ENCODE peak calls at places on chromosomes 16 and 17, in seven cellular contexts. F is T47D; Q is Caco-2; W is stimulated activated naive B cell treated with anti-CD40 and anti-IgM and Interleukin-4, amounts not matched to agents 10 μg/mL and 1 μg/mL and 100 μg/mL, for 72 hours; Y is GDM1; E is adrenal gland; G is iPS DF 19.7. X is an unnamed sample.

GRCh38 chr16:86477642-86478041 is 32.7 kb upstream of the FOXF1 start:
- DNase-seq in W (no peak), G (no peak), Q (no peak), Y (no peak), F (peak), E (no peak), X (no peak)

GRCh38 chr16:31093132-31093703 is 1.4 kb downstream of the VKORC1 start:
- DNase-seq in Q (peak), Y (no peak), W (no peak), F (peak), G (no peak), E (peak), X (peak)

GRCh38 chr17:60577147-60577925 is 22.7 kb upstream of the PPM1D start:
- DNase-seq in Q (no peak), Y (peak), W (no peak), E (peak), G (no peak), F (peak), X (peak)

GRCh38 chr17:69060835-69061234 is at the start of gene ABCA9:
- DNase-seq in F (no peak), Y (no peak), G (no peak), W (no peak), E (no peak), Q (no peak), X (no peak)

GRCh38 chr17:31736855-31737625 is 122.0 kb downstream of the COPRS start:
- DNase-seq in W (no peak), E (no peak), Y (no peak), G (no peak), F (no peak), Q (no peak), X (no peak)

GRCh38 chr17:49252148-49252682 is 21.6 kb upstream of the PHOSPHO1 start:
- DNase-seq in E (peak), Y (no peak), F (no peak), W (no peak), G (no peak), Q (peak), X (peak)

GRCh38 chr16:72948238-72948559 is 99.7 kb downstream of the ZFHX3 start:
- DNase-seq in G (no peak), F (no peak), E (no peak), Y (no peak), W (no peak), Q (no peak), X (no peak)

GRCh38 chr16:30552956-30553355 is 5.2 kb downstream of the ZNF764 start:
- DNase-seq in E (no peak), Q (no peak), Y (no peak), G (no peak), W (no peak), F (no peak), X (no peak)

GRCh38 chr17:60392845-60393702 is 1.1 kb upstream of the USP32 start:
- DNase-seq in Y (peak), G (no peak), E (peak), W (peak), Q (no peak), F (peak), X (peak)

GRCh38 chr16:79599256-79599836 is 1.2 kb downstream of the MAF start:
- DNase-seq in F (no peak), Y (no peak), Q (no peak), G (no peak), E (peak), W (no peak), X (no peak)

GRCh38 chr17:33968350-33969044 is 286.6 kb upstream of the CCL2 start:
- DNase-seq in G (no peak), Q (no peak), Y (peak), W (peak), E (no peak), F (peak), X (no peak)

GRCh38 chr17:2068101-2068518 is 13.2 kb downstream of the HIC1 start:
- DNase-seq in E (no peak), Q (no peak), W (no peak), G (no peak), F (no peak), Y (no peak), X (no peak)

GRCh38 chr17:5023588-5024147 is 11.6 kb downstream of the SLC52A1 start:
- DNase-seq in Q (no peak), E (no peak), G (no peak), Y (no peak), W (no peak), F (no peak), X (no peak)

X was measured in HepG2.